ENCODE peak calls at places on chromosomes 16 and 17, in five cellular contexts. V, Z, M, R and Q are unnamed samples.

GRCh38 chr17:29744121-29744520 is 121.4 kb upstream of the CORO6 start:
- DNase-seq in R (no peak), M (no peak), V (no peak), Z (no peak), Q (no peak)

GRCh38 chr17:27575912-27576252 is 55.1 kb upstream of the LGALS9 start:
- DNase-seq in M (no peak), R (no peak), Z (no peak), V (no peak), Q (no peak)

GRCh38 chr17:3865166-3865565 is 19.1 kb upstream of the NCBP3 start:
- DNase-seq in M (no peak), Z (no peak), V (no peak), R (no peak), Q (no peak)

GRCh38 chr16:22008215-22009142 is 568 bp downstream of the MOSMO start:
- DNase-seq in M (peak), V (peak), Z (no peak), R (no peak), Q (peak)

GRCh38 chr16:21083729-21084268 is 66.8 kb downstream of the DNAH3 start:
- DNase-seq in R (peak), V (peak), M (peak), Z (peak), Q (peak)

GRCh38 chr16:73697336-73697735 is 599.3 kb upstream of the PSMD7 start:
- DNase-seq in M (no peak), V (no peak), R (no peak), Z (no peak), Q (no peak)

GRCh38 chr17:81035389-81036127 is 607 bp downstream of the BAIAP2 start:
- DNase-seq in R (no peak), M (no peak), Z (no peak), V (peak), Q (no peak)

GRCh38 chr16:86994651-86995171 is 322.5 kb downstream of the C16orf95 start:
- DNase-seq in R (no peak), Z (no peak), V (no peak), M (no peak), Q (no peak)

GRCh38 chr17:83101805-83102480 is 22.5 kb downstream of the METRNL start:
- DNase-seq in Z (peak), R (no peak), M (peak), V (no peak), Q (no peak)

GRCh38 chr17:38341035-38341721 is 2.6 kb downstream of the GPR179 start:
- DNase-seq in R (peak), M (peak), Z (peak), V (no peak), Q (no peak)

GRCh38 chr16:30430428-30430970 is 669 bp upstream of the DCTPP1 start:
- DNase-seq in R (no peak), V (no peak), Z (no peak), M (peak), Q (peak)

DNA sequence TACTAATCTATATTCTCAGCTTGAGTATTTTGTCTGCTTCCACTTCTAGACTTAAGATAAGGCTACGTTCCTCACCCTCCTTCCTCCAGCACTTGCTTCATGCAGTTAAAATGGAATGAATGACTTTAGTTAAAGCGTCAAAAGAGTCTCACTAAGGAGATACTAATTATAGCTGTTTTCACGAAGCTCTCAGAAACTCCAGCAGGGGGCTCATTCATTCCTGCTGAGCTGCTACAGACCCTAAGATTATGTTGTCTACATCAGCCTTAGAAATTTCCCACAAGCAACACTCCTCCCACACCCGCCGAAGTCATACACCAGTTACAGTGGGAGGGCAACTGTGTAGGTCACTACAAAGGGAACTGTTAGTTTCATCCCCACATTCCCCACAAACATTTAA is 57.0 kb upstream of the KIFC3 start:
- DNase-seq in V (peak), Z (no peak), R (no peak), M (no peak), Q (no peak)
- TF ChIP-seq CTCF in V (peak), Z (peak), R (peak), M (no peak), Q (no peak)

DNA sequence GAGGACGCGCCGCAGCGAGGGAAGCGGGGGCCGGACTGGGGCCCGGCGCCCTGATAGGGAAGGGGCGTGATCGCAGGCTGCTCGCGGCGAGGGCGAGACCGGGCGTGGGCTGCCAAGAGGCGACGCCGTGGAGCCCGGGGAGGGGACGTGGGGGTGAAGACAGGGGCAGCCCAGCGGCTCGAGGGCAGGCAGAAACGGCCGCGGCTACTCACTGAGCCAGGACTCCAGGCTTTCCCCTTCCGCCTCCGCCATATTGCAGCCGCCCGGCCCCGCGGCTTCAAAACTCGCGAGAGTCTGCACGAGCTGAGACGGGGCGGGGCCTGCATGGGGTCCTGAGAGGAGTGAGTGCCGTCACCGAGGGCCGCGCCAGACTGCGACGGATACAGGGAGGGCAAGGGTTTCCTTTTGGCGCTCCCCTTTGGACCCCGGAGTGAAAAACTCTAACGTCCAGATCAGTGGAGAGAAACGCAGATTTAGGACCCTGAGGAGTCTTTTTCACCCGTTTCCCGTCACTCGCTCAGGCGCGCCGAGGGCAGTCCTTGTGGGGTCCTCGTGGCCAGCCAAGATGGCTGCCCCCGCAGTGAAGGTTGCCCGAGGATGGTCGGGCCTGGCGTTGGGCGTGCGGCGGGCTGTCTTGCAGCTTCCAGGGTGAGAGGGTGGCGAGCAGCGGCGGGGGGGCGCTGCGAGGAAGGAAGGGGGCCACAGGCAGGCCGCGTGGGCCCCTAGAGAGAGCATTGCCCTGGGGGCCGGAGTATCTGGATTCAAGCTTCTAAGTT is at the start of the genes GGA3 and MRPS7:
- DNase-seq in M (peak), V (peak), Z (peak), R (peak), Q (peak)
- TF ChIP-seq CTCF in M (no peak), V (no peak), Z (peak), R (no peak), Q (no peak)

GRCh38 chr16:2196981-2197511 is 641 bp upstream of the CASKIN1 start:
- DNase-seq in M (no peak), V (no peak), R (no peak), Z (no peak), Q (no peak)

GRCh38 chr16:2194166-2194834 is 2.1 kb downstream of the CASKIN1 start:
- DNase-seq in M (no peak), R (no peak), Z (no peak), V (no peak), Q (no peak)

GRCh38 chr16:2196162-2196980 is at the start of gene CASKIN1:
- DNase-seq in M (no peak), Z (no peak), R (no peak), V (peak), Q (peak)

GRCh38 chr16:2195316-2196161 is 866 bp downstream of the CASKIN1 start:
- DNase-seq in R (no peak), V (no peak), M (no peak), Z (no peak), Q (peak)

DNA sequence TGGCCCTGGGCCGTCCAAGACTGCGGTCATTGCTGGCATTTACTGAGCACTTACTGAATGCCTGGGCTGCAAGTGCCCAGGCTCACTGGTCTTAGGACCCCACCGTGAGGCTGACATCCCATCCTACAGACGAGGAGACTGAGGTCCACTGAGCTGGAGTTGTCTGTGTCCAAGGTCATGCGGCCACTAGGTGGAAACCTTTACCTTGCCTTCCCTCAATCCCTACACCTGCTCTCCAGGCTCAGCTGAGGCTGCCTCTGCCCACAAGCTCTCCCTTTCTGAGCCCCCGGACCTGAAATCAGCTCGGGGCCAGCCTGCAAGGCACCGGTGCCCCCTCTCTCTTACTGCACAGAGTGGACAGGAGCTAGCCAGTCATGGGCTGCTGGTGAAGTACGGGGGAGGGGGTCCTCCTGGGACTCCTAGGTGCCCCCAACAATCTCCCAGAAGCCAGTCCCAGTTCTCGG is 1.5 kb downstream of the CASKIN1 start:
- DNase-seq in Z (peak), M (peak), R (no peak), V (peak), Q (no peak)
- TF ChIP-seq CTCF in Z (peak), M (peak), R (peak), V (no peak), Q (peak)

DNA sequence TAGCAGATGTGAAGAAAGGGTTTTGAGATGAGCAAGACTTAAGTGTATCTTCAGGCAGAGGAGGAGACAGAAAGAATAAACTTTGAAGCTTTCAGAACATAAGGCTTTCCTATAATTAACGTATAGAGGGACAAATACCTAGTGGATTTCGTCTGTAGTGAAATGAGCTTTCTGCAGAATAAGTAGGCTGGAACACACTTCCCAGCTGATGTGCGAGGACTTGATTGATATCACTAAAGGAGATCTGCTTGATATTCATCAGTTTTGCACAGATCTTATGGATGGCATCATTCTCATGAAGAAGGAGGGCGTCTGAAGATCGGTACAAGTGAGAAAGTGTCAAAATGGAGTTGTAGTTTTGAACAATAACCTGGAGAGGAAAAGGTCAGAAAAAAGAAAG is 14.8 kb downstream of the TUBD1 start:
- DNase-seq in M (no peak), V (no peak), Z (no peak), R (no peak), Q (no peak)
- TF ChIP-seq CTCF in M (no peak), V (no peak), Z (no peak), R (no peak), Q (no peak)

DNA sequence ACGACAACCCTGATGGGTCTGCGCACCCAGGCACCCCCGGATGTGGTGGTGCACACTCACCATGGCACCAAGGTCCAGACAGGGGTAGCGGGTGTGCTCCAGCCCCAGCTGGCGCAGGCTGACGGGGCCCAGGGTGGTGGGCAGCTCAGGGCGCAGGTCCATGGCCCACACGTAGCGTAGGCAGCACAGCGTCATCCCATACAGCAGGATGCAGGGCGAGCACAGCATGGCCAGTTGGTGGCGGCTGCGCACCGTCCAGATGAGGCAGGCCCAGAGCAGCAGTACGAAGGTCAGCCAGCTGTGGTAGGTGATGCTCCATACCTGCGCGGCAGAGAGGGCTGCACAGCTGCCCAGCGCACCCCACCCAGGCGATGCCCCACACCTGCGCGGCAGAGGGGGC is 29.8 kb downstream of the CTU2 start:
- DNase-seq in M (no peak), R (no peak), Z (no peak), V (no peak), Q (no peak)
- TF ChIP-seq CTCF in M (no peak), R (no peak), Z (no peak), V (no peak), Q (no peak)

DNA sequence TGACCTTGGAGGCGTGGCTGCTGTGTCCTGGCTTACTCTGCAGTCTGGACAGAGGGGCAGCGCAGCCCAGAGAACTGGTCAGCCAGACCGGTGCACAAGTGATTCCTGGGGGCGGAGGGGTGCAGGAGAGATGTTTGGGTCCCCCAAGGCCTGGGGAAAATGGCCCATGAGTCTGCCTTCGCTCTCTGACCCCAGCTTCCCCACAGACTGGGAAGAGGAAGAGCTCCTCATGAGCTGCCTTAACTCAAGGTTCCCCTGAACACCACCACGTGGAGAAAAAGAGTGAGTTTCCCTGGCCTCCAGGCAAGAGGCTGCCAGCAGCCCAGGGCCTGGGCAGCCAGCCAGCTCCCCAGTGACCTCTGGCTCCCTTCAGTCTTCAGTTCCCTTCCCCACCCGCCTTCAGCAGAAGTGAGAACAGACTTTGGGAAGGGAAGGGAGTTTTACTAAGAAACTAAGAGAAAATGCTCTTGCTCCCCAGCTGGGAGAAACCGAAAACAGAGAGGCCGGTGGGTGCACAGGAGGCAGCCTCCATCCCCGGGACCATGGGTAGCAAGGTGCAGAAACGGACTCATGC is 2.0 kb upstream of the C17orf99 start:
- DNase-seq in Z (peak), V (no peak), M (peak), R (peak), Q (no peak)
- TF ChIP-seq CTCF in Z (no peak), V (no peak), M (no peak), R (peak), Q (no peak)

GRCh38 chr17:34347063-34347462 is 9.2 kb upstream of the CCL13 start:
- DNase-seq in V (no peak), M (no peak), Z (no peak), R (no peak), Q (no peak)
- TF ChIP-seq CTCF in V (no peak), M (no peak), Z (no peak), R (no peak), Q (no peak)

GRCh38 chr16:57649443-57649751 is 18.7 kb upstream of the ADGRG3 start:
- DNase-seq in M (no peak), Z (no peak), V (no peak), R (no peak), Q (no peak)
- TF ChIP-seq CTCF in M (no peak), Z (no peak), V (no peak), R (no peak), Q (no peak)